ENCODE peak calls at places on chromosome 21, in five cellular contexts. X is AG10803, K is adipocyte, C is body of pancreas, B is psoas muscle. Z is an unnamed sample.

GRCh38 chr21:21860888-21861287 is 862.7 kb downstream of the NCAM2 start:
- DNase-seq in X (peak; percentile 4), K (peak; percentile 19), C (no peak), B (no peak), Z (no peak)

GRCh38 chr21:34890724-34891609 is 158.1 kb downstream of the RUNX1 start:
- DNase-seq in X (peak; percentile 57), K (peak; percentile 77), C (no peak), B (peak; percentile 65), Z (no peak)

GRCh38 chr21:25501996-25502665 is 105.2 kb downstream of the MRPL39 start:
- DNase-seq in X (no peak), K (no peak), C (no peak), B (no peak), Z (no peak)

GRCh38 chr21:17463441-17463840 is 49.4 kb upstream of the CXADR start:
- DNase-seq in X (peak; percentile 87), K (peak; percentile 86), C (no peak), B (no peak), Z (no peak)

GRCh38 chr21:34333150-34333739 is 30.6 kb upstream of the KCNE2 start:
- DNase-seq in X (peak; percentile 70), K (peak; percentile 55), C (no peak), B (no peak), Z (no peak)

GRCh38 chr21:32732544-32732943 is 4.7 kb upstream of the SYNJ1 start:
- DNase-seq in X (no peak), K (no peak), C (no peak), B (no peak), Z (no peak)

GRCh38 chr21:14685568-14685967 is 139.5 kb upstream of the SAMSN1 start:
- DNase-seq in X (no peak), K (no peak), C (no peak), B (no peak), Z (no peak)

GRCh38 chr21:35072960-35073359 is 23.9 kb upstream of the RUNX1 start:
- DNase-seq in X (peak; percentile 79), K (peak; percentile 93), C (no peak), B (no peak), Z (no peak)

GRCh38 chr21:41506526-41507520 is 1.1 kb downstream of the TMPRSS2 start:
- DNase-seq in X (no peak), K (peak; percentile 23), C (peak; percentile 73), B (no peak), Z (peak; percentile 38)

GRCh38 chr21:40166291-40166843 is 299.1 kb downstream of the PCP4 start:
- DNase-seq in X (no peak), K (no peak), C (no peak), B (no peak), Z (no peak)

GRCh38 chr21:27462786-27463185 is 495.9 kb upstream of the ADAMTS5 start:
- DNase-seq in X (no peak), K (no peak), C (no peak), B (no peak), Z (no peak)

GRCh38 chr21:33127154-33127893 is 57.4 kb downstream of the OLIG1 start:
- DNase-seq in X (peak; percentile 48), K (peak; percentile 69), C (peak; percentile 50), B (peak; percentile 80), Z (peak; percentile 69)

GRCh38 chr21:18114735-18115134 is 129.9 kb upstream of the CHODL start:
- DNase-seq in X (no peak), K (no peak), C (no peak), B (no peak), Z (no peak)

GRCh38 chr21:25490742-25491141 is 116.5 kb downstream of the MRPL39 start:
- DNase-seq in X (no peak), K (no peak), C (no peak), B (no peak), Z (no peak)

GRCh38 chr21:17512245-17513213 is at the start of gene CXADR:
- DNase-seq in X (no peak), K (peak; percentile 56), C (peak; percentile 93), B (no peak), Z (peak; percentile 97)

GRCh38 chr21:28605138-28605537 is 387.5 kb downstream of the LTN1 start:
- DNase-seq in X (no peak), K (no peak), C (no peak), B (no peak), Z (no peak)

GRCh38 chr21:41133896-41134522 is 34.0 kb upstream of the BACE2 start:
- DNase-seq in X (peak; percentile 68), K (peak; percentile 67), C (no peak), B (no peak), Z (peak; percentile 43)

GRCh38 chr21:33478858-33479678 is 706 bp downstream of the TMEM50B start:
- DNase-seq in X (peak; percentile 31), K (peak; percentile 76), C (peak; percentile 42), B (peak; percentile 70), Z (peak; percentile 44)

GRCh38 chr21:41767606-41768370 is 936 bp upstream of the RIPK4 start:
- DNase-seq in X (no peak), K (peak; percentile 52), C (no peak), B (no peak), Z (no peak)

GRCh38 chr21:26297856-26298255 is 127.3 kb upstream of the APP start:
- DNase-seq in X (peak; percentile 54), K (peak; percentile 58), C (no peak), B (no peak), Z (no peak)

GRCh38 chr21:26047279-26047967 is 123.1 kb downstream of the APP start:
- DNase-seq in X (no peak), K (no peak), C (peak; percentile 61), B (no peak), Z (no peak)

GRCh38 chr21:30126575-30126974 is 40.0 kb downstream of the CLDN17 start:
- DNase-seq in X (no peak), K (no peak), C (no peak), B (no peak), Z (no peak)

GRCh38 chr21:17780539-17780938 is 38.6 kb downstream of the C21orf91 start:
- DNase-seq in X (no peak), K (no peak), C (no peak), B (no peak), Z (no peak)

GRCh38 chr21:29072873-29073221 is 601 bp downstream of the CCT8 start:
- DNase-seq in X (peak; percentile 48), K (peak; percentile 73), C (no peak), B (no peak), Z (no peak)

GRCh38 chr21:19343711-19344110 is 940.1 kb upstream of the TMPRSS15 start:
- DNase-seq in X (no peak), K (no peak), C (no peak), B (no peak), Z (no peak)

GRCh38 chr21:17387030-17387617 is 125.7 kb upstream of the CXADR start:
- DNase-seq in X (peak; percentile 53), K (peak; percentile 90), C (peak; percentile 57), B (no peak), Z (no peak)

GRCh38 chr21:41249476-41249875 is 67.1 kb upstream of the FAM3B start:
- DNase-seq in X (no peak), K (no peak), C (no peak), B (no peak), Z (no peak)

GRCh38 chr21:41171210-41171609 is 3.2 kb downstream of the BACE2 start:
- DNase-seq in X (no peak), K (no peak), C (peak; percentile 84), B (no peak), Z (no peak)

GRCh38 chr21:15121655-15122120 is 56.9 kb upstream of the NRIP1 start:
- DNase-seq in X (no peak), K (peak; percentile 14), C (peak; percentile 86), B (peak; percentile 80), Z (no peak)

GRCh38 chr21:17726047-17726446 is 93.1 kb downstream of the C21orf91 start:
- DNase-seq in X (peak; percentile 5), K (no peak), C (no peak), B (no peak), Z (no peak)

GRCh38 chr21:33480481-33481103 is 818 bp upstream of the TMEM50B start:
- DNase-seq in X (no peak), K (no peak), C (no peak), B (no peak), Z (no peak)

GRCh38 chr21:38438476-38438893 is 59.8 kb downstream of the ERG start:
- DNase-seq in X (peak; percentile 64), K (no peak), C (peak; percentile 23), B (peak; percentile 60), Z (no peak)

GRCh38 chr21:39616373-39616772 is 3.6 kb downstream of the B3GALT5 start:
- DNase-seq in X (no peak), K (no peak), C (no peak), B (no peak), Z (no peak)

GRCh38 chr21:23887709-23888303 is 1719.5 kb downstream of the MRPL39 start:
- DNase-seq in X (no peak), K (no peak), C (no peak), B (no peak), Z (no peak)

GRCh38 chr21:26148071-26148470 is 22.5 kb downstream of the APP start:
- DNase-seq in X (peak; percentile 44), K (peak; percentile 38), C (no peak), B (no peak), Z (peak; percentile 57)

GRCh38 chr21:13854638-13855037 is 245.1 kb downstream of the POTED start:
- DNase-seq in X (no peak), K (no peak), C (no peak), B (no peak), Z (no peak)

GRCh38 chr21:33286600-33287456 is 20.7 kb downstream of the IL10RB start:
- DNase-seq in X (peak; percentile 61), K (peak; percentile 83), C (peak; percentile 68), B (no peak), Z (no peak)

DNA sequence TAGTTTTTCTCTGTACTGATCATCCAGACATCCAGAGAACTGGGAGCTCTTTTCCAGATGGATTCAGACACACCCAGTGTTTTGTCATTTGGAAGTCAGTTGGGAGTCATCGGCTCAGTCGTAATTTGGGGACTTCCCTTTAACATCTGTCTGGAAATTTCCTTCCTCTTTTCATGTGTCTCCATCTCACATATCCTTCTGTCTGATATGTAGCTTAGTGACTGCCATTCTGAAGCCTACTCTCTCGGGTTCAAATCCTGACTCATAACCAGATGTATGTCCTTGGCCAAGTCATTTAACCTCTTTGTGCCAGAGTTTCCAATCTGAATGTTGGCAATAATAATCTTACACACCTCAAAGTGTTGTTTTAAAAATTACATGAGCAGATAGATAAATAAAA is 3.0 kb downstream of the MORC3 start:
- DNase-seq in X (no peak), K (peak; percentile 45), C (no peak), B (no peak), Z (no peak)
- H3K4me3 ChIP-seq in X (no peak overlapping the region), K (peak overlapping the region; percentile 4), C (no peak overlapping the region), B (no peak overlapping the region), Z (no peak overlapping the region)

DNA sequence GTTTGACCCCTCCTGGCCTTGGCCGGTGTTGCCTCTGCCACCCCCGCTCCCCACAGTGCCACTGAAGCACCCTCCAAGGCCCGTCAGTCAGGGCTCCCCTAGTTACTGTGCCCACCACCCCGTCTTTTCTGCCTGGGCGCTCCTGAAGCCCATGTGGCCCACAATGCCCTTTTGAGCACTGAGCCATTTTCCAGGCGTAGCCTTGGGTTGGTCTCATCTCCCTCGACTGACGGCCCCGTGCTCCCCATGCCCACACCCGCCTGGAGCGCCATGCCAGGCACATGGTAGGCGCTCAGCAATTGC is 107.9 kb downstream of the WDR4 start:
- DNase-seq in X (no peak), K (no peak), C (no peak), B (no peak), Z (no peak)
- H3K4me3 ChIP-seq in X (no peak overlapping the region), K (no peak overlapping the region), C (no peak overlapping the region), B (no peak overlapping the region), Z (no peak overlapping the region)

GRCh38 chr21:46154155-46154954 is 1.0 kb downstream of the FTCD start:
- DNase-seq in X (no peak), K (no peak), C (peak; percentile 12), B (peak; percentile 44), Z (no peak)
- H3K4me3 ChIP-seq in X (no peak overlapping the region), K (no peak overlapping the region), C (no peak overlapping the region), B (no peak overlapping the region), Z (no peak overlapping the region)

GRCh38 chr21:16213518-16213917 is 483.7 kb downstream of the USP25 start:
- DNase-seq in X (no peak), K (no peak), C (no peak), B (no peak), Z (no peak)
- H3K4me3 ChIP-seq in X (no peak overlapping the region), K (no peak overlapping the region), C (no peak overlapping the region), B (peak overlapping the region; percentile 65), Z (no peak overlapping the region)

Z was measured in Caco-2.